ENCODE peak calls at places on chromosomes 12 and 14, in six cellular contexts. Y, U, O, J, Q and C are unnamed samples.

GRCh38 chr14:59055439-59056045 is 132.9 kb upstream of the DAAM1 start:
- DNase-seq in O (no peak), U (peak), J (peak), Y (peak), Q (no peak), C (peak)

GRCh38 chr14:95327558-95328374 is 8.1 kb upstream of the CLMN start:
- DNase-seq in Y (no peak), J (no peak), U (no peak), Q (no peak), O (no peak), C (no peak)

GRCh38 chr12:65278576-65279386 is at the start of gene MSRB3:
- DNase-seq in Y (peak), Q (peak), O (peak), U (peak), J (peak), C (peak)

GRCh38 chr12:10268037-10268436 is 39.6 kb upstream of the KLRD1 start:
- DNase-seq in J (no peak), Q (no peak), Y (no peak), O (no peak), U (no peak), C (no peak)

GRCh38 chr12:46886541-46887041 is 60.8 kb upstream of the SLC38A4 start:
- DNase-seq in U (peak), Y (no peak), J (no peak), Q (no peak), O (no peak), C (peak)

GRCh38 chr12:16756833-16757552 is 151.0 kb upstream of the LMO3 start:
- DNase-seq in O (no peak), J (no peak), Y (no peak), Q (no peak), U (no peak), C (no peak)

GRCh38 chr14:42335918-42336317 is 729.2 kb downstream of the LRFN5 start:
- DNase-seq in Q (no peak), O (no peak), U (no peak), Y (no peak), J (no peak), C (no peak)

GRCh38 chr12:16473610-16474326 is 126.3 kb downstream of the MGST1 start:
- DNase-seq in J (no peak), O (no peak), Y (no peak), Q (no peak), U (peak), C (peak)

GRCh38 chr14:63167044-63167443 is 37.2 kb upstream of the RHOJ start:
- DNase-seq in Q (no peak), Y (no peak), J (no peak), O (no peak), U (no peak), C (no peak)

GRCh38 chr12:56162468-56163290 is 4.5 kb downstream of the MYL6 start:
- DNase-seq in J (no peak), Q (no peak), U (no peak), O (no peak), Y (no peak), C (no peak)

GRCh38 chr12:122961551-122962329 is 4.5 kb downstream of the ABCB9 start:
- DNase-seq in Y (no peak), O (no peak), U (no peak), Q (no peak), J (no peak), C (no peak)

GRCh38 chr14:64878775-64879634 is 702 bp downstream of the SPTB start:
- DNase-seq in Y (peak), J (peak), U (no peak), O (no peak), Q (no peak), C (no peak)

GRCh38 chr14:104600141-104600643 is 4.4 kb downstream of the TMEM179 start:
- DNase-seq in Q (no peak), O (no peak), J (no peak), Y (no peak), U (no peak), C (peak)

GRCh38 chr12:87348071-87348470 is 681.1 kb downstream of the C12orf50 start:
- DNase-seq in Y (no peak), J (no peak), U (no peak), O (no peak), Q (no peak), C (no peak)

GRCh38 chr12:87344699-87345098 is 684.5 kb downstream of the C12orf50 start:
- DNase-seq in Q (no peak), J (no peak), U (peak), Y (no peak), O (no peak), C (no peak)
- TF ChIP-seq CTCF in Q (no peak), J (no peak), U (peak), Y (no peak), O (no peak), C (no peak)

DNA sequence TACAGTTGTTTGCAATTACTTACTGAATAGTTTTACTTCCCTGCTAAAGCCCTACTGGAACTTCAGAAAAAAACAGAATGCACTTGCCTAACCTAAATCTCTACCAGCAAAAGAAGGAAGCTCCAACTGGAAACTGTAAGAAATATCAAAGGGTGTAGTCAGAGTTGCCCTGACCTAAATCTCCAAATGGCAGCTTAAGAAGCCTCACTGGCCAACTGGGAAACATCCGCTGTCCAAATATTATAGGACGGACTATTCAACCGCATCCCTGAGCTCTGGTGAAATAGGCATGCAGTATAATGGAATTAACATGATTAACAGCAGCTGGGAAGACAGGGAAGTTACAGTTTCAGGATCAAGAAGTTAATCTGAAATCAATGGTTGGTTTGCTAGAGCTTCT is 24.3 kb downstream of the ANAPC7 start:
- DNase-seq in O (no peak), Y (no peak), Q (no peak), U (no peak), J (no peak), C (peak)
- TF ChIP-seq CTCF in O (no peak), Y (no peak), Q (no peak), U (no peak), J (no peak), C (no peak)

GRCh38 chr12:129186952-129187351 is 333.7 kb downstream of the GLT1D1 start:
- DNase-seq in Q (no peak), U (no peak), Y (no peak), J (no peak), O (no peak), C (no peak)

GRCh38 chr12:129195081-129195480 is 341.8 kb downstream of the GLT1D1 start:
- DNase-seq in U (no peak), Q (no peak), Y (no peak), J (no peak), O (no peak), C (no peak)

GRCh38 chr12:129185855-129186254 is 332.6 kb downstream of the GLT1D1 start:
- DNase-seq in O (no peak), Q (no peak), Y (no peak), U (no peak), J (no peak), C (no peak)

GRCh38 chr12:129193263-129193871 is 340.1 kb downstream of the GLT1D1 start:
- DNase-seq in O (no peak), Q (no peak), Y (peak), U (no peak), J (peak), C (no peak)

DNA sequence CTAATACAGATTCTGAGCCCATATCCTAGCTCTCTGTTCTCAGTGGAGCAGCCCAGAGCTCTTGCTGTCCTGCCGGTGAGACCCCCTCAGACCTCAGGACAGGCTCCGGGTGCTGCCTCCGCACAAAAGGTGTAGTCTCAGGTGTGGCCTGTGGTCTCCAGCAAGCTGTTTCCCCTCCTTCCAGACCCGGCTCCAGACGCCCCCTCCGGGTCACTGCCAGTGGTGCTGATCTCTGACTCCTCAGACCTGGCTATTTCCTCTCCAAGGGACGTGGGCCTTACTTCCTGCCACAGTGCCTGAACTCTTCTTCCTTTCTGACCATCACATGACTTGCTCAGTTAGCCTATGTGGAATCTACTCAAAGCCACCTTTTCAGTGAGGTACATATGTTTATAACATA is 337.5 kb downstream of the GLT1D1 start:
- DNase-seq in J (no peak), Y (peak), U (no peak), Q (no peak), O (no peak), C (no peak)
- TF ChIP-seq CTCF in J (no peak), Y (no peak), U (no peak), Q (no peak), O (no peak), C (no peak)

GRCh38 chr12:24557738-24558137 is 391.2 kb downstream of the BCAT1 start:
- DNase-seq in J (no peak), Y (no peak), U (no peak), O (no peak), Q (no peak), C (no peak)
- TF ChIP-seq CTCF in J (no peak), Y (no peak), U (no peak), O (no peak), Q (no peak), C (no peak)

DNA sequence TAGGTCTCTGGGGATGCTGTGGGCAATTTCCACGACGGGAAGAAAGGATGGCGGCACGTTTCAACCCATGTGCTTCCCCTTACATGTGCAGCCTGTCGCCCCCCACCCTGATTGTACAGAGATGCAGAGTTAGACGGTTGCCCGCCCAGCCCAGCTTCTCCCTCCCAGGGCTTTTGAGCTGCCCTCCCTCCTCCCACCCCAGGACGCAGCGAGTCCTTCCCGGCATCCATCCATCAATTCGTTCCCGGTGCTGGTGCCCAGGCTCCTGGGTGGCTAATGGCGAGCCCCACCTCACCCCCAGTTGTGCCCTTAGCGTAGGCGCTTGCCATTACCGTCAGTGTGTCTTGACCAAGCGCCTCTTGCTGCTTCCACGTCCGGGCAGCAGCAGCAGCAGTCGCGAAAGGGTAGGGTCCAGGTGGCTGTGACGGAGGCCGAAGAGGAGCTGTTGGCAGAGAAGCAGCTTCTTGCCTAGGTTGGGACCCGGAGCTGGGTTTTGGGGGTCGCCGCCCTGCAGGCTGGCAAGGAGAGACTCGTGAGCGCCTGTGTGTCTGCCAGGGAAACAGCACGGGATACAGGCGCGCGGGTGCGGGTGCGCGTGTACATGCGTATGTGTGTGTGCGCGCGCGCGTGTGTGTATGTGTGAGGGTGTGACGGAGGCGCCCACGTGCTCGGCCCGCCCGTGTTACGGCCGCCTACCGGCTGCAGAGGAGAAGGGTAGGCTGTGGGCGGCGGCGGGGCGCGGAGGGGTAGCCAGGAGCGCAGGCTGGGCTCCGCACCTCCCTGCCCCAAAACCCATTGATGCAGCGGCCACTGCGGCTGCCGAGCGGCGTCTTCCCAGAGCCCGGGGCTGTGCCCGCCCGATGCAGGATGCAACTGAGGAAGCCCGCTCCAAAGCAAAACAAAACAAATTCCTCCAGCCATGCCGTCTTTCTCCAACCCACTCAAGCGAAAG is at the start of gene SLC6A15:
- DNase-seq in Y (peak), O (no peak), U (peak), Q (peak), J (no peak), C (peak)
- TF ChIP-seq CTCF in Y (peak), O (no peak), U (peak), Q (no peak), J (no peak), C (peak)